ENCODE peak calls at places on chromosomes 16 and 17, in seven cellular contexts. K is Daoy; Z is activated gamma-delta T cell treated with anti-CD3 and anti-CD28 coated beads, Interleukin-2, amount 50 U/mL, for 16 hours; S is T-helper 17 cell; R is GM12892; D is COLO829; O is effector memory CD4-positive, alpha-beta T cell. Y is an unnamed sample.

GRCh38 chr17:22265807-22266206 is 573.5 kb downstream of the KCNJ18 start:
- DNase-seq in K (no peak), Z (no peak), R (no peak), O (no peak), S (no peak), D (no peak), Y (no peak)

GRCh38 chr16:72821551-72821950 is 226.4 kb downstream of the ZFHX3 start:
- DNase-seq in Z (no peak), D (no peak), R (no peak), O (no peak), K (no peak), S (no peak), Y (no peak)

GRCh38 chr16:58148099-58148498 is 18.9 kb upstream of the CFAP20 start:
- DNase-seq in Z (no peak), K (no peak), R (no peak), O (no peak), S (no peak), D (no peak), Y (no peak)

GRCh38 chr17:80811181-80812105 is 180.2 kb upstream of the CHMP6 start:
- DNase-seq in S (no peak), Z (no peak), O (no peak), K (no peak), D (no peak), R (no peak), Y (no peak)

GRCh38 chr17:4136373-4136772 is 6.5 kb downstream of the ZZEF1 start:
- DNase-seq in K (peak), S (no peak), D (no peak), Z (no peak), O (no peak), R (no peak), Y (no peak)

GRCh38 chr16:31451681-31452351 is 7.5 kb upstream of the ARMC5 start:
- DNase-seq in R (no peak), D (peak), K (peak), O (no peak), Z (no peak), S (no peak), Y (no peak)

GRCh38 chr16:66954097-66954659 is 6.9 kb upstream of the CES3 start:
- DNase-seq in R (no peak), D (peak), O (peak), Z (peak), K (peak), S (peak), Y (peak)

GRCh38 chr17:537133-537532 is 177.5 kb downstream of the VPS53 start:
- DNase-seq in S (no peak), K (no peak), R (no peak), Z (no peak), O (no peak), D (no peak), Y (no peak)